ENCODE peak calls at places on chromosomes 16 and 17, in four cellular contexts. H is PC-3, Y is A549, W is tibial nerve. F is an unnamed sample. For H3K9me3 and H3K4me1, the result is how much of the 10 kb centered on the place peaks cover.

GRCh38 chr17:15240617-15241016 is 24.5 kb downstream of the PMP22 start:
- DNase-seq in H (no peak), W (no peak), Y (no peak), F (no peak)

GRCh38 chr16:30434852-30435251 is 5.0 kb upstream of the DCTPP1 start:
- DNase-seq in W (no peak), Y (no peak), H (no peak), F (no peak)

GRCh38 chr16:28321700-28322411 is 29.5 kb downstream of the SBK1 start:
- DNase-seq in Y (peak), H (peak), W (no peak), F (peak)

GRCh38 chr17:17089206-17089550 is 46.9 kb downstream of the MPRIP start:
- DNase-seq in H (no peak), Y (no peak), W (no peak), F (no peak)

GRCh38 chr16:12541672-12542071 is 262.0 kb downstream of the CPPED1 start:
- DNase-seq in W (peak), H (no peak), Y (no peak), F (no peak)

GRCh38 chr17:32487460-32488176 is 825 bp downstream of the CDK5R1 start:
- DNase-seq in W (no peak), Y (no peak), H (no peak), F (peak)

GRCh38 chr16:31063843-31064611 is 10.0 kb downstream of the ZNF668 start:
- DNase-seq in W (no peak), H (no peak), Y (no peak), F (no peak)

GRCh38 chr17:48915459-48916282 is 7.5 kb downstream of the UBE2Z start:
- DNase-seq in H (peak), Y (peak), W (peak), F (no peak)

GRCh38 chr16:6897910-6898475 is 434.7 kb upstream of the RBFOX1 start:
- DNase-seq in W (no peak), Y (no peak), H (no peak), F (no peak)

GRCh38 chr16:84229421-84229820 is 10.4 kb downstream of the KCNG4 start:
- DNase-seq in H (no peak), W (no peak), Y (no peak), F (no peak)

GRCh38 chr17:14427914-14428639 is 127.2 kb downstream of the HS3ST3B1 start:
- DNase-seq in H (no peak), W (no peak), Y (no peak), F (no peak)

GRCh38 chr17:66625321-66625767 is 209.6 kb upstream of the CACNG5 start:
- DNase-seq in H (peak), Y (peak), W (no peak), F (no peak)

GRCh38 chr17:40168262-40168832 is 8.9 kb upstream of the RAPGEFL1 start:
- DNase-seq in H (peak), W (peak), Y (peak), F (no peak)

GRCh38 chr16:71399801-71400563 is 41.5 kb downstream of the CALB2 start:
- DNase-seq in H (no peak), Y (no peak), W (no peak), F (no peak)

GRCh38 chr17:491086-492014 is 138.7 kb upstream of the RPH3AL start:
- DNase-seq in W (no peak), Y (peak), H (no peak), F (peak)

GRCh38 chr16:85211247-85211910 is 99.1 kb upstream of the CIBAR2 start:
- DNase-seq in Y (no peak), W (no peak), H (no peak), F (no peak)

DNA sequence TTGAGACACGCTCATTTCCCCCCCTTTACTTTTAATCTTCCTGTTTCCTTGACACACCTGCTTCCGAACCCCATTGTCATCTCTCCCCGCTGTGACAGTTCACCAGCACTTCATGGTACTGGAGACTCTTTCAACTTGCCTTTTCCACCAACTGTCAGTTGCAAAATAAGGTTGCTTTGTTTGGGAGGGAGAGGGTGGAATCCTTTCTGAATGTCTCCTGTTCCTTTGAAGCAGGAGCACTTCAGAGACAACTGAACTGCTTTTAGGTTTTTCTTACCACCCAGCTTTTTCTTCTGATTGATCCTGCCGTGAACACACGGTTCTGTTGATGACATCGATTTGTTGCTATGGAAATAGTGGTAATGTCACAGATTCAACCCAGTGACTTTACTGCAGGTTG is 41.9 kb downstream of the RPA1 start:
- DNase-seq in W (no peak), H (no peak), Y (no peak), F (no peak)
- H3K4me3 ChIP-seq in W (no peak), H (no peak), Y (no peak), F (no peak)

GRCh38 chr17:22459331-22459952 is 767.1 kb downstream of the KCNJ18 start:
- DNase-seq in Y (no peak), W (no peak), H (no peak), F (no peak)

GRCh38 chr17:22461460-22462145 is 769.3 kb downstream of the KCNJ18 start:
- DNase-seq in Y (no peak), W (no peak), H (no peak), F (no peak)

GRCh38 chr17:22462461-22462860 is 770.1 kb downstream of the KCNJ18 start:
- DNase-seq in W (no peak), H (no peak), Y (no peak), F (no peak)

GRCh38 chr17:22460461-22461063 is 768.2 kb downstream of the KCNJ18 start:
- DNase-seq in H (no peak), Y (no peak), W (no peak), F (no peak)

DNA sequence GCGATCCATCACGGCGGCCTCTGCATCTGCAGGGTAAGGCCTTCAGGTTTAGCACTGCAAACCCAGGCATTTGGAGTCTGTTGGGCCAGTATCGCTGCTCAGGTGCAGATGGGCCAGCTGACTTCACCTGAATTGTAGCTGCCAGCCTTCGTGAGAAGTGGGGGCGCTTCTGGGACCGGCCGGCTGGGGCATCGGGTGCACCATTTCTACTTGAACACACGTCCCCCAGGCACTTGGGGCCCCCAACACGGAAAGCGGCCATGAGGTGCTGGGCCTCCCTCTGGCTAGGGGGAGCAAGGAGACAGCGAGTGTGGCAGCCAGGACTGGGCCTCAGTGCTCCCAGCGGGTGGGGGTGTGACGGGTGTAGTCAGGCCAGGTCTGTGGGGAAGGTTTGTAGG is 767.6 kb downstream of the KCNJ18 start:
- DNase-seq in W (no peak), Y (no peak), H (no peak), F (no peak)
- H3K9me3 ChIP-seq in W (under half), Y (under half), H (under half), F (half or more)

DNA sequence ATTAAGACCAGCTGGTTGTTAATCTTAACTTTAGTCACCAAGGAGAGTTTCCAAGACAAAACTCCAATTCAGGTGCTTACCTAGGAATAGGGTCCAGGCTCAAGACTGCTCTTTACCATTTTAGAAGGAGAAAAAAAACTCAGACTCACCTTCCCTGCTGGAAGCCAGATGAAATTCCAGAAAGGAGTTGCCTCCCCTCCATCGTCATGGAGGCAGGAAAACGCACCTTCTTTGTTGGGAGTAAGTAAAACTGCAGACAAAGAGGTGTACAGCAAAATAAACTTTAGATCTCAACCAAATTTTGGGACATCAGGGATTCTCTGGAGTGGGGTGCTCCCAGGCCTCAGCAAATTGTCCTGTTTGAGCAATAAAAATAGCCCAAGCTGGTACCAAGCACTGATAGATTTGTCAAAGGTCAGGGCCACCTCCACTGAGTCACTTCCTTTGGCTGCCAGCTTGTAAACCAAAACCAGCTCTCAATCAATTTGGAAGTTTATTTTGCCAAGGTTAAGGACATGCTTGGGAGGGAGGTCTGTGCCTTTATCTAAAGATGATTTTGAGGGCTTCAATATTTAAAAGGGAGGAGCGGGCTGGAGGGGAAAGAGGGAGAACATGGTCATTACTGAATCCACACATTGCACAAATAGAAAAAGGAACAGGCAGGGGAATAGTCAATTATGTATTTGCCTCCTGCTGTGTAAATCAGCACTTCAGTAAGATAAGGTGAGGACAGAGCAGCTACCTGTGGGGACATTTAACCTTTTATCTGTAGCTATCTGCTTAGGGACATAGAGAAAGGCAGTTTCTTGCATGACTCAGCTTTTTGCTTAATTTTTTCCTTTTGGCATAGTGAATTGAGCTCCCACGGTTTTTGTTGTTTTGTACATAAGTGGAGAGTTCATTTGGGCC is 1.5 kb upstream of the ALDH3A2 start:
- DNase-seq in Y (no peak), W (no peak), H (peak), F (no peak)
- H3K4me1 ChIP-seq in Y (half or more), W (under half), H (half or more), F (under half)

DNA sequence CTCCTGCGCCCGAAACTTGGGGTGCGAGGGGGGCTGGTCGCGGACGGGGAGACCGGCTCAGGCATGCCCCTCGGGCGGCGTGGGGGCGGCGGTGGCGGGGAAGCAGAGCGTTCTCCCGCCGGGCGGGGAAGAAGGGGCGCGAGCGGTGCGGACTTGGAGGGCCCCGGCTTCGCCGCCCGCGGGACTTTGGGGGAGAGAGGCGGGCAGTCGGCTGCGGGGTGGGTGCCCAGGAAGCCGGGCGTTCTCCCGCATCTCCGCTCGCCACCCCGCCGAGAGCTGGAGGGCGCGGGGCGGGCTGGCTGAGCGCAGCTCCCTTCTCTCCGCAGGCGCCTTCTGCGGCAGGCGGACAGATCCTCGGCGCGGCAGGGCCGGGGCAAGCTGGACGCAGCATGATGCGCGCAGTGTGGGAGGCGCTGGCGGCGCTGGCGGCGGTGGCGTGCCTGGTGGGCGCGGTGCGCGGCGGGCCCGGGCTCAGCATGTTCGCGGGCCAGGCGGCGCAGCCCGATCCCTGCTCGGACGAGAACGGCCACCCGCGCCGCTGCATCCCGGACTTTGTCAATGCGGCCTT is 759 bp downstream of the NTN1 start:
- DNase-seq in H (no peak), W (no peak), Y (no peak), F (no peak)
- H3K4me3 ChIP-seq in H (peak), W (peak), Y (peak), F (no peak)

DNA sequence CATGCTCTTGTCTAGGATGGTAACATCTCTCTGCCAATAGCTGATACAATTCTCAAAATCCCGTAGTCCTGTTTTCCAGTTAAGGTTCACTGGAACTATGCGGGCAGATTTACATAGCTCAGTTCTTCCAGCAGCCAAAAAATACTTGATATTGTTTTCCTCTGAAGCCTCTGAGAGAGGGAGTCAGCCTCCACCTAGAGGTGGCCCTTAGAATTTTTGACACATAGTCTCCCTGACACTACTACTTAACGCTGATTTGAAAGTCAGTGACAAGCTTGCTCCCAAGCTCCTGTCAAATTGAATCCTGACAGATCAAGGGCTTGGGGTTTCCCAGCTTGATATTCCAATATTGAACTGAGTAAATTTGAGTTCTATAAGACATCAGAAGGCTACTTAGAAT is 1780.1 kb downstream of the TP53TG3F start:
- DNase-seq in Y (no peak), W (no peak), H (no peak), F (no peak)
- H3K9me3 ChIP-seq in Y (under half), W (under half), H (under half), F (half or more)

F was measured in mucosa of descending colon.